ENCODE peak calls at places on chromosomes 13 and 19, in seven cellular contexts. I is fibroblast of lung, H is cardiac muscle cell, F is esophagus squamous epithelium, O is left lung, P is tibial nerve, D is suprapubic skin. Q is an unnamed sample.

GRCh38 chr13:21010621-21011020 is 50.8 kb downstream of the LATS2 start:
- DNase-seq in H (no peak), P (no peak), O (no peak), F (no peak), I (no peak), D (no peak), Q (no peak)

GRCh38 chr13:44908712-44909111 is 80.6 kb downstream of the NUFIP1 start:
- DNase-seq in H (no peak), D (no peak), F (no peak), O (no peak), I (no peak), P (no peak), Q (no peak)

GRCh38 chr13:57633950-57634828 is 2.6 kb downstream of the PCDH17 start:
- DNase-seq in H (no peak), D (no peak), O (no peak), P (no peak), I (no peak), F (no peak), Q (peak; percentile 20)

GRCh38 chr19:22545751-22546150 is 88.4 kb upstream of the ZNF492 start:
- DNase-seq in F (no peak), O (no peak), H (no peak), D (no peak), I (no peak), P (peak; percentile 57), Q (peak; percentile 30)

GRCh38 chr19:47430041-47430802 is 10.9 kb upstream of the MEIS3 start:
- DNase-seq in P (no peak), F (no peak), H (peak; percentile 33), D (no peak), I (peak; percentile 36), O (peak; percentile 48), Q (no peak)

GRCh38 chr19:6374179-6374709 is 1.5 kb downstream of the PSPN start:
- DNase-seq in F (no peak), D (no peak), H (no peak), O (no peak), I (no peak), P (no peak), Q (no peak)

GRCh38 chr13:79749985-79750551 is 269.1 kb downstream of the NDFIP2 start:
- DNase-seq in O (peak; percentile 61), F (no peak), P (peak; percentile 86), D (no peak), I (peak; percentile 81), H (peak; percentile 66), Q (peak; percentile 53)

GRCh38 chr13:98014766-98015165 is 61.3 kb downstream of the IPO5 start:
- DNase-seq in D (no peak), O (no peak), P (no peak), H (no peak), F (no peak), I (peak; percentile 87), Q (no peak)

GRCh38 chr13:112261924-112262323 is 114.2 kb upstream of the SPACA7 start:
- DNase-seq in H (no peak), F (no peak), D (no peak), I (no peak), P (no peak), O (no peak), Q (no peak)

GRCh38 chr13:109748677-109749076 is 37.7 kb downstream of the IRS2 start:
- DNase-seq in H (no peak), D (no peak), P (no peak), F (no peak), O (no peak), I (no peak), Q (no peak)

GRCh38 chr19:49488863-49489537 is 1.6 kb downstream of the RPL13A start:
- DNase-seq in H (no peak), P (no peak), F (no peak), O (no peak), D (no peak), I (no peak), Q (no peak)

GRCh38 chr13:21753117-21753729 is 82.3 kb downstream of the FGF9 start:
- DNase-seq in P (no peak), H (no peak), F (no peak), O (no peak), D (no peak), I (no peak), Q (no peak)

GRCh38 chr13:67859904-67860303 is 629.8 kb upstream of the PCDH9 start:
- DNase-seq in F (no peak), O (no peak), P (no peak), D (no peak), I (no peak), H (no peak), Q (no peak)

GRCh38 chr13:41213919-41214318 is 19.6 kb upstream of the KBTBD7 start:
- DNase-seq in I (no peak), F (no peak), D (no peak), O (no peak), P (no peak), H (no peak), Q (no peak)

GRCh38 chr13:41213316-41213715 is 18.9 kb upstream of the KBTBD7 start:
- DNase-seq in D (no peak), P (no peak), O (no peak), F (no peak), H (no peak), I (no peak), Q (no peak)

GRCh38 chr13:41216160-41216559 is 21.8 kb upstream of the KBTBD7 start:
- DNase-seq in I (peak; percentile 79), O (no peak), D (no peak), P (no peak), H (no peak), F (no peak), Q (no peak)

GRCh38 chr13:41211062-41211461 is 16.7 kb upstream of the KBTBD7 start:
- DNase-seq in D (no peak), O (no peak), F (no peak), P (no peak), H (no peak), I (no peak), Q (no peak)

GRCh38 chr13:41212881-41213280 is 18.5 kb upstream of the KBTBD7 start:
- DNase-seq in I (no peak), H (no peak), P (no peak), O (no peak), F (no peak), D (no peak), Q (no peak)
- TF ChIP-seq CTCF in I (no peak), H (no peak), P (no peak), O (no peak), F (no peak), D (no peak), Q (no peak)

GRCh38 chr19:4709440-4710280 is 14.0 kb downstream of the DPP9 start:
- DNase-seq in D (no peak), O (no peak), H (no peak), F (no peak), I (no peak), P (no peak), Q (no peak)

GRCh38 chr19:4710281-4710600 is 13.4 kb downstream of the DPP9 start:
- DNase-seq in P (no peak), I (no peak), D (no peak), O (no peak), F (no peak), H (no peak), Q (no peak)

GRCh38 chr19:4713384-4713951 is 10.2 kb downstream of the DPP9 start:
- DNase-seq in D (peak; percentile 93), O (peak; percentile 72), H (no peak), P (peak; percentile 70), I (peak; percentile 96), F (no peak), Q (peak; percentile 87)

GRCh38 chr19:4712771-4713170 is 10.9 kb downstream of the DPP9 start:
- DNase-seq in P (no peak), D (no peak), H (no peak), I (no peak), O (no peak), F (no peak), Q (no peak)

DNA sequence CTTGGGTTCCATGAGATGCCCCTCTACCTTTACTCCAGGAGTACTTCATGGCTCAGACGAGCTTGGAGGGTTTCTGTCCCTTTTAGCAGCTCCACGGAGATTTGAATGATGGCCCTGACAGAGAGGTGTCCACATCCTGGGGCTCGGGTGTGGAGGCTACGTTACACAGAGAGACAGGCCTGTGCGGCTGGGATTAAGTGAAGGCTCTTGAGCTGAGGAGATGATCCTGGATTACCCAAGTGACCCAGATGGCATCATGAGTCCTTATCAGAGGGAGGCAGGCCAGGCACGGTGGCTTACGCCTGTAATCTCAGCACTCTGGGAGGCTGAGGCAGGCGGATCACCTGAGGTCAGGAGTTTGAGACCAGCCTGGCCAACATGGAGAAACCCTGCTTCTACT is 12.4 kb downstream of the DPP9 start:
- DNase-seq in I (no peak), O (no peak), H (no peak), D (no peak), F (no peak), P (no peak), Q (no peak)
- H3K4me1 ChIP-seq in I (peaks cover 19% of the 10 kb centered on the region), O (peaks cover 4% of the 10 kb centered on the region), H (no peaks in the 10 kb centered on the region), D (peaks cover 61% of the 10 kb centered on the region), F (peaks cover 16% of the 10 kb centered on the region), P (peaks cover 33% of the 10 kb centered on the region), Q (peaks cover 53% of the 10 kb centered on the region)

DNA sequence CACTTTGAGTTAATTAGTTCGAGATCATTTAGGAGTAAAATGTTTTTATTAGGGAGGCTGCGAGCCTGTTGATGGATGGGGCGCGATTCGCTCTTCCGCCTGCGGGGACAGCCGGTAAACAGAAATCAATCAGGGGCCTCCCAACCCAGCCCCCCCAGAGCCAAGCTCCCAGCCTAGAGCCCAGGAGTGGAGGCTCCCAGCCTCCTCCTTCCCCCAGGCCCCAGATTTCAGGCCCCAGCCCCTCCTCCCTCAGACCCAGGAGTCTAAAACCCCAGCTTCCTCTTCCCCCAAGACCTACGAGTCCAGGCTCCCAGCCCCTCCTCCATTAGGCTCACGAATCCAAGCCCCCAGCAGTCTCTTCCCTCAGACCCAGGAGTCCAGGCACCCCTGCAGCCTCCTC is 9.7 kb upstream of the ERFL start:
- DNase-seq in H (no peak), O (no peak), P (no peak), I (no peak), D (no peak), F (no peak), Q (no peak)
- TF ChIP-seq CTCF in H (no peak), O (no peak), P (no peak), I (no peak), D (no peak), F (no peak), Q (no peak)

GRCh38 chr19:37930416-37930815 is 23.4 kb downstream of the SIPA1L3 start:
- DNase-seq in P (no peak), D (no peak), O (peak; percentile 42), H (no peak), I (no peak), F (no peak), Q (no peak)
- H3K4me1 ChIP-seq in P (peaks cover 38% of the 10 kb centered on the region), D (peaks cover 41% of the 10 kb centered on the region), O (peaks cover 11% of the 10 kb centered on the region), H (peaks cover 34% of the 10 kb centered on the region), I (peaks cover 3% of the 10 kb centered on the region), F (peaks cover 13% of the 10 kb centered on the region), Q (peaks cover 32% of the 10 kb centered on the region)

Q was measured in heart right ventricle.